ENCODE peak calls at places on chromosome 10, in seven cellular contexts. M is heart right ventricle, I is PC-9, A is transverse colon, O is upper lobe of right lung, U is left ventricle myocardium inferior, B is right lobe of liver. J is an unnamed sample.

GRCh38 chr10:62584216-62584615 is 210.0 kb downstream of the ZNF365 start:
- DNase-seq in M (no peak), I (no peak), A (no peak), O (no peak), U (no peak), B (no peak), J (no peak)

GRCh38 chr10:48551796-48552591 is 52.9 kb downstream of the ARHGAP22 start:
- DNase-seq in M (peak), I (no peak), A (no peak), O (no peak), U (peak), B (no peak), J (no peak)

GRCh38 chr10:71582019-71582418 is 137.6 kb downstream of the C10orf105 start:
- DNase-seq in M (peak), I (no peak), A (no peak), O (no peak), U (no peak), B (peak), J (no peak)

GRCh38 chr10:45552476-45552875 is 120.1 kb downstream of the ZFAND4 start:
- DNase-seq in M (no peak), I (no peak), A (no peak), O (no peak), U (no peak), B (no peak), J (no peak)

GRCh38 chr10:121244791-121245190 is 353.5 kb downstream of the FGFR2 start:
- DNase-seq in M (no peak), I (no peak), A (no peak), O (no peak), U (no peak), B (no peak), J (no peak)

GRCh38 chr10:98384531-98385133 is 30.4 kb downstream of the PYROXD2 start:
- DNase-seq in M (no peak), I (no peak), A (no peak), O (no peak), U (no peak), B (no peak), J (no peak)

GRCh38 chr10:43461950-43462349 is 25.0 kb downstream of the ZNF487 start:
- DNase-seq in M (peak), I (peak), A (no peak), O (no peak), U (no peak), B (no peak), J (no peak)

GRCh38 chr10:73920084-73920483 is 9.2 kb downstream of the PLAU start:
- DNase-seq in M (peak), I (no peak), A (peak), O (no peak), U (peak), B (no peak), J (no peak)

GRCh38 chr10:22978918-22979317 is 51.1 kb downstream of the ARMC3 start:
- DNase-seq in M (no peak), I (no peak), A (no peak), O (no peak), U (no peak), B (no peak), J (no peak)

DNA sequence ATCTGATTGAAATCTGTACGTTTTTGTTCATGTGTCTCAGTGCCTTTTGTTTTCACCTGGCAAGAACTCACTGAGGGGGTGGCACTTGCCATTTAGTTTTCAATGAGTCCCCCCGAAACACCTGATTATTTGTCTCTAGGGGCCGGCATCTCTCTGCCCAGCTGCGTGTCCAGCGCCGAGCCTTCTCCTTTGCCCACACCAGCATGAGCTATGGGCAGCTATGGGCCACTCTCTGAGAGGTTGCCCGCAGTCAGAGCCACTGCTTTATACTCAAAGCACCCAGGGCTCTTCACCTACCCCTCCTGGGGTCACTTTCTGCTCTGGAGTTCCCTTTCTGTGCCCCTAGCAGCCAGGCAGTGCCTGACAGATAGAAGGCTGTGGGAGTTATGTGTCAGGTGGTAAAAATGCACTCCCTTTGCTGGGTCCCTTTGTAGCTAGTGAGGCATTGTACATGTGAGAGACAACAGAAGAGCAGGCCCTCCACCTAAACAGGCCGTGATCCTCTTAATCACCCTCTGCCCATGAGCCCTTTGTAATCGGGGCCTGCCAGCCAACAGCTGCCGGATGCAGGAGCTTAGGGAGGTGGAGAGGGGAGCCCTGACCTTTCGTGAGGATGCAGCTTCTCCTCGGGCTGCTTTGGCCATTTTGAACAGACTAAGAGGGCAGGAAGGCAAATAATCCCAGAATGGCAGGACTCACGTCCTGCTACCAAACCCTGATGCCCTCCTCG is 133.0 kb upstream of the NPS start:
- DNase-seq in M (no peak), I (no peak), A (no peak), O (no peak), U (no peak), B (no peak), J (no peak)
- H3K27ac ChIP-seq in M (no peak), I (no peak), A (no peak), O (no peak), U (no peak), B (no peak), J (no peak)

DNA sequence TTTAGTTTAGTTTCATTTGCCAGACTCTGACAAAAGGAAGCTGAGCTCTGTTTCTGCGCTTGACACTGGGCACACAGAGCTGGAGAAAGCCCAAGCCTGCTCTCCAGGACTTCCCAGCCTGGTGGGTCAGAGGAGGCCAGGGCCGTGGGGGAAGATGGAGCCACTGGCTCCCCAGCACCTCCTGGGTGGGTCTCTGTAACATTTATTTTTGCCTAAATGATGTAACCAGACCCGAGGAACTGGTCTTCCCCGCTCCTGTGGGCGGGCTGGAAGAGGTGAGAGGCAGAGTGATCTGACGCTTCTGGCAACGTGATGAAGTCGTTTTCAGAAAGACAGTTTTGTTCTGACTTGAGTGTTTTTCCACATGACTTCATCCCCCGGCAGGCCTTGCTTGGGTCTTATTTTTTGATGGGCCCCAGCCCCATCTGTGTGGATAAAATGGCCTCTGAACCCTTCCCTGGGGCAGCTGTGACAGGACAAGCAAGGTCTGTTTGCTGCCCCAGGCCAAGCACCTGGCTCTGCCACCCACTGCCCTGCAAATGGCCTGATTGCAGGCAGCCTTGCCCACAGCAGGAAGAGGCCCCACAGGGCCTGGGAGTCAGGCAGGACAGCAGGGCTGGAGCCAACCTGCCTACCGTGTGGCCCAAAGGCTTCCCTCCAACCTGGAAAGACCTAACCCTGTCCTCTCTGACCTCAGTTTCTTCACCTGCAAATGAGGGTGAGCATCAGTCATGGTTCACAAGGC is 304.9 kb upstream of the ZMIZ1 start:
- DNase-seq in M (peak), I (peak), A (no peak), O (peak), U (peak), B (no peak), J (peak)
- H3K27ac ChIP-seq in M (peak), I (peak), A (peak), O (no peak), U (peak), B (no peak), J (peak)

GRCh38 chr10:91605968-91606367 is 26.9 kb downstream of the PPP1R3C start:
- DNase-seq in M (no peak), I (no peak), A (no peak), O (no peak), U (no peak), B (no peak), J (no peak)
- H3K27ac ChIP-seq in M (peak), I (no peak), A (peak), O (no peak), U (no peak), B (no peak), J (no peak)

GRCh38 chr10:124918906-124919305 is 23.0 kb upstream of the ZRANB1 start:
- DNase-seq in M (no peak), I (no peak), A (no peak), O (no peak), U (no peak), B (no peak), J (no peak)
- H3K27ac ChIP-seq in M (peak), I (peak), A (peak), O (no peak), U (peak), B (no peak), J (peak)

DNA sequence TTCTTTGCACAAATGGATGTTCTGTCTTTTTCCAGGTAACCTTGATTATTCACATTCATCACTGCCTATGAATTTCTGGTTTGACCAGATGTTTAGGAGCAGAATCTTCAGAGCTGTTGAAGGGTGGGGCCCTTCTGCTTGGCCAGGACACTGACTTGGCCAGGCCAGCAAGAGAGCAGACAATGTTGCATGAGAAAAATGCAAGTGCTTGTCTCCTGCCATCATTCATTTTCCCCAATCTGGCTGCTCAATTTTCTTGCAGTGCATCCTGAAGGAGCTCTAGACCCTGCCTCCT is 1.6 kb upstream of the BLNK start:
- DNase-seq in M (no peak), I (no peak), A (no peak), O (no peak), U (no peak), B (no peak), J (no peak)
- H3K27ac ChIP-seq in M (no peak), I (no peak), A (peak), O (no peak), U (no peak), B (no peak), J (peak)

GRCh38 chr10:95508730-95509129 is 52.4 kb downstream of the SORBS1 start:
- DNase-seq in M (peak), I (no peak), A (no peak), O (no peak), U (no peak), B (no peak), J (no peak)
- H3K27ac ChIP-seq in M (peak), I (no peak), A (peak), O (no peak), U (peak), B (peak), J (peak)

DNA sequence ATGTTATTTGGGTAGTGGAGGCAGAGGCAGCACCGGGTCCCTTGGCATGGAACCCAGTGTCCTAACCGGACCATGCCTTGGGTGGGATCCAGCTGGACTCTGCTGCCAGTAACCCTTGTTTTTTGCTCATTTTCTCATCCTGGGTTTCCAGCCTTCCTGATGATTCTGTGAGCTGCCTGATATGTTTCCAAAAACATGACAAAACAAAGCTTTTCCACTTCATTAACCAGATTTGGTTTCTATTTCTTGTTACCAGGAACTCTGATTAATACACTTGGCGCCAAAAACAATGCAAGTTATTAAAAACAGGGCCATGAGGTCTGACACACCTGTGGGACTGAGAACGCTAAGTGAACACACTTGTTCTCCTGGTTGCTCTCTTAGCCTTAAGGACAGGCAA is 32.8 kb upstream of the DLG5 start:
- DNase-seq in M (no peak), I (peak), A (no peak), O (no peak), U (no peak), B (no peak), J (no peak)
- H3K27ac ChIP-seq in M (no peak), I (no peak), A (no peak), O (no peak), U (no peak), B (no peak), J (peak)

DNA sequence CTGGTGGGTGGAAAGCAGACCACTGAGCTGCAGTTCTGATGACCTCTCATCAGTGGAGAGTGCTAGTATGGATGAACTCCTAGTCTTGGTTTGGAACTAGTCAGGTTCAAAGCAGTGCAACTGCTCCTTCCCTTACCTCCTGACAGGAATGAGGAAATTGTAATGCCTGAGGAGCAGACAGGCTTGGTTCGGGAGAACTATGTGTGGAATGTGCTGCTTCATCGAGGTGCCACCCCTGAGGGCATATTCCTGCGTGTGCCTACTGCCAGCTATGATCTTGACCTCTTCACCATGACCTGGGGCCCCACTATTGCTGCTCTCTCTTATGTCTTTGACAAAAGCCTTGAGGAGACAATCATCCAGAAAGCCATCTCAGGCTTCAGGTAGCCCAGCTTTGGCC is 27.4 kb upstream of the NFKB2 start:
- DNase-seq in M (no peak), I (peak), A (no peak), O (no peak), U (no peak), B (no peak), J (peak)
- H3K27ac ChIP-seq in M (no peak), I (peak), A (no peak), O (no peak), U (no peak), B (no peak), J (peak)

J was measured in breast epithelium.